ENCODE peak calls at places on chromosomes 16 and 17, in seven cellular contexts. Z is A172; M is bronchial epithelial cell; H is NCI-H2171; V is BJ; D is activated CD4-positive, CD25-positive, alpha-beta regulatory T cell; A is NCI-H774. J is an unnamed sample.

GRCh38 chr17:35568561-35568960 is 7.9 kb upstream of the SLFN14 start:
- DNase-seq in V (no peak), H (no peak), M (peak; percentile 56), Z (peak; percentile 55), A (no peak), D (peak; percentile 9), J (peak; percentile 66)

GRCh38 chr17:15341385-15341849 is at the start of gene TEKT3:
- DNase-seq in D (no peak), V (peak; percentile 5), A (peak; percentile 54), M (peak; percentile 35), H (no peak), Z (peak; percentile 59), J (peak; percentile 81)

GRCh38 chr17:59851431-59852375 is 41.0 kb downstream of the TUBD1 start:
- DNase-seq in Z (peak; percentile 94), D (no peak), A (no peak), H (no peak), M (no peak), V (peak; percentile 87), J (peak; percentile 70)

GRCh38 chr17:64580384-64581307 is 73.9 kb downstream of the CEP95 start:
- DNase-seq in V (no peak), Z (no peak), A (no peak), M (no peak), D (no peak), H (no peak), J (no peak)

GRCh38 chr17:31313982-31314787 is at the start of gene EVI2B:
- DNase-seq in V (peak; percentile 14), Z (peak; percentile 69), H (no peak), M (peak; percentile 90), D (no peak), A (no peak), J (peak; percentile 76)

GRCh38 chr17:80773243-80773991 is 218.2 kb upstream of the CHMP6 start:
- DNase-seq in M (no peak), H (peak; percentile 22), V (no peak), Z (no peak), D (no peak), A (no peak), J (no peak)

GRCh38 chr16:50553731-50554360 is 5.7 kb downstream of the NKD1 start:
- DNase-seq in D (no peak), Z (no peak), V (no peak), M (no peak), A (no peak), H (no peak), J (no peak)

GRCh38 chr17:65916425-65916824 is 275.5 kb downstream of the CEP112 start:
- DNase-seq in Z (no peak), M (no peak), D (no peak), A (no peak), V (no peak), H (no peak), J (no peak)

GRCh38 chr16:30956601-30957455 is 726 bp upstream of the SETD1A start:
- DNase-seq in V (no peak), A (peak; percentile 52), D (peak; percentile 84), M (peak; percentile 84), H (peak; percentile 83), Z (peak; percentile 88), J (peak; percentile 87)

GRCh38 chr16:85648782-85649181 is 35.7 kb downstream of the GSE1 start:
- DNase-seq in V (no peak), M (no peak), H (no peak), D (no peak), A (no peak), Z (no peak), J (no peak)

GRCh38 chr17:58059141-58059540 is 24.1 kb upstream of the DYNLL2 start:
- DNase-seq in D (no peak), A (no peak), Z (no peak), V (no peak), M (no peak), H (no peak), J (no peak)

GRCh38 chr17:65573283-65573603 is 11.8 kb upstream of the AXIN2 start:
- DNase-seq in Z (no peak), H (no peak), A (no peak), M (no peak), D (no peak), V (no peak), J (no peak)

GRCh38 chr16:79997257-79997656 is 396.7 kb upstream of the MAF start:
- DNase-seq in H (no peak), A (no peak), V (no peak), M (peak; percentile 31), D (no peak), Z (no peak), J (peak; percentile 36)

GRCh38 chr17:10195090-10195489 is 3.3 kb downstream of the GAS7 start:
- DNase-seq in M (no peak), Z (no peak), V (no peak), D (no peak), H (no peak), A (no peak), J (no peak)

GRCh38 chr16:82070656-82071369 is 35.8 kb downstream of the HSD17B2 start:
- DNase-seq in Z (peak; percentile 87), V (peak; percentile 30), M (peak; percentile 98), H (no peak), A (no peak), D (no peak), J (peak; percentile 83)

GRCh38 chr16:71499775-71500364 is 10.7 kb upstream of the ZNF19 start:
- DNase-seq in M (peak; percentile 59), H (peak; percentile 49), V (no peak), Z (peak; percentile 28), A (peak; percentile 23), D (peak; percentile 11), J (peak; percentile 57)

GRCh38 chr17:35052240-35052608 is 11.3 kb downstream of the RFFL start:
- DNase-seq in D (no peak), H (no peak), M (no peak), A (no peak), V (peak; percentile 13), Z (no peak), J (peak; percentile 46)

GRCh38 chr17:45787656-45788055 is 3.5 kb downstream of the CRHR1 start:
- DNase-seq in H (no peak), D (no peak), M (no peak), A (no peak), Z (no peak), V (no peak), J (no peak)

GRCh38 chr17:82699551-82699950 is 1.1 kb upstream of the RAB40B start:
- DNase-seq in V (no peak), H (no peak), A (no peak), Z (no peak), M (no peak), D (no peak), J (no peak)

GRCh38 chr16:17404903-17405691 is 65.7 kb downstream of the XYLT1 start:
- DNase-seq in A (no peak), H (no peak), Z (no peak), D (no peak), M (no peak), V (no peak), J (peak; percentile 86)

GRCh38 chr17:80113033-80113484 is 11.7 kb downstream of the GAA start:
- DNase-seq in M (no peak), Z (no peak), H (no peak), D (no peak), A (no peak), V (no peak), J (no peak)

GRCh38 chr17:82301300-82301915 is 16.0 kb downstream of the CD7 start:
- DNase-seq in Z (no peak), H (no peak), V (no peak), M (no peak), D (no peak), A (no peak), J (no peak)